ENCODE peak calls at places on chromosome 6, in ten cellular contexts. R is HCT116, Z is AG09309, M is GM20000, N is fibroblast of lung, X is osteocyte, D is kidney, Q is choroid plexus epithelial cell, G is brain microvascular endothelial cell, K is GM13976. U is an unnamed sample.

GRCh38 chr6:16154904-16155303 is 26.0 kb downstream of the MYLIP start:
- DNase-seq in D (no peak), N (peak; percentile 66), R (no peak), M (no peak), X (no peak), G (peak; percentile 59), K (no peak), Q (peak; percentile 81), Z (peak; percentile 61), U (no peak)

GRCh38 chr6:79878142-79878748 is 69.1 kb downstream of the ELOVL4 start:
- DNase-seq in X (no peak), M (no peak), Q (no peak), Z (no peak), R (no peak), G (no peak), N (no peak), D (no peak), K (no peak), U (peak; percentile 93)

GRCh38 chr6:121984956-121985355 is 414.5 kb upstream of the HSF2 start:
- DNase-seq in Q (no peak), K (no peak), D (no peak), X (no peak), Z (no peak), G (no peak), N (no peak), R (no peak), M (no peak), U (no peak)

GRCh38 chr6:79070206-79070825 is 7.7 kb downstream of the PHIP start:
- DNase-seq in D (no peak), K (peak; percentile 28), Z (no peak), R (no peak), X (no peak), G (peak; percentile 36), Q (peak; percentile 38), M (peak; percentile 33), N (peak; percentile 33), U (no peak)

GRCh38 chr6:127851197-127851596 is 49.7 kb downstream of the THEMIS start:
- DNase-seq in K (no peak), N (no peak), R (no peak), Z (no peak), D (no peak), G (peak; percentile 38), Q (peak; percentile 69), M (no peak), X (no peak), U (no peak)

GRCh38 chr6:169520104-169520503 is 181.7 kb downstream of the WDR27 start:
- DNase-seq in M (no peak), R (no peak), N (peak; percentile 69), K (no peak), Q (peak; percentile 77), D (no peak), Z (peak; percentile 44), X (no peak), G (peak; percentile 27), U (no peak)

GRCh38 chr6:152572395-152573061 is 64.6 kb downstream of the SYNE1 start:
- DNase-seq in Z (peak; percentile 28), X (no peak), R (no peak), G (no peak), N (peak; percentile 3), D (no peak), Q (peak; percentile 5), M (no peak), K (no peak), U (no peak)

GRCh38 chr6:99603421-99604160 is 3.0 kb upstream of the PRDM13 start:
- DNase-seq in R (no peak), Q (no peak), N (no peak), X (no peak), D (peak; percentile 72), K (peak; percentile 62), M (peak; percentile 60), G (no peak), Z (no peak), U (peak; percentile 45)

GRCh38 chr6:89148016-89148750 is 2.3 kb downstream of the PM20D2 start:
- DNase-seq in X (no peak), M (no peak), G (no peak), K (no peak), Z (no peak), D (no peak), R (peak; percentile 12), N (peak; percentile 12), Q (no peak), U (no peak)

GRCh38 chr6:159935065-159935464 is 33.8 kb upstream of the IGF2R start:
- DNase-seq in Q (peak; percentile 51), X (no peak), K (no peak), Z (no peak), D (no peak), G (peak; percentile 52), R (no peak), M (no peak), N (no peak), U (no peak)

GRCh38 chr6:127146935-127147334 is 28.5 kb downstream of the RSPO3 start:
- DNase-seq in K (no peak), Q (peak; percentile 97), X (no peak), M (no peak), N (peak; percentile 88), R (no peak), Z (peak; percentile 73), D (peak; percentile 14), G (peak; percentile 91), U (no peak)

GRCh38 chr6:83707829-83708545 is 914 bp downstream of the SNAP91 start:
- DNase-seq in M (peak; percentile 38), Z (no peak), N (peak; percentile 11), D (peak; percentile 64), K (peak; percentile 21), R (no peak), X (no peak), Q (peak; percentile 6), G (no peak), U (no peak)

GRCh38 chr6:122028933-122029332 is 370.5 kb upstream of the HSF2 start:
- DNase-seq in R (peak; percentile 68), Q (no peak), X (no peak), Z (no peak), K (no peak), N (no peak), M (no peak), D (no peak), G (no peak), U (no peak)

GRCh38 chr6:111631930-111632460 is 26.3 kb upstream of the TRAF3IP2 start:
- DNase-seq in R (no peak), D (no peak), Z (no peak), X (no peak), K (no peak), G (no peak), M (no peak), Q (no peak), N (no peak), U (no peak)

GRCh38 chr6:132520953-132521352 is 8.0 kb upstream of the STX7 start:
- DNase-seq in M (no peak), G (no peak), X (no peak), Q (no peak), D (no peak), R (no peak), K (no peak), N (peak; percentile 68), Z (peak; percentile 23), U (no peak)

GRCh38 chr6:170080828-170081368 is 210.0 kb downstream of the DLL1 start:
- DNase-seq in K (no peak), R (no peak), Q (no peak), D (peak; percentile 65), M (no peak), Z (no peak), N (no peak), X (peak; percentile 75), G (no peak), U (peak; percentile 33)

GRCh38 chr6:37714836-37715425 is 17.2 kb upstream of the MDGA1 start:
- DNase-seq in D (no peak), K (no peak), N (peak; percentile 65), Z (no peak), Q (no peak), G (no peak), R (no peak), M (no peak), X (no peak), U (no peak)

DNA sequence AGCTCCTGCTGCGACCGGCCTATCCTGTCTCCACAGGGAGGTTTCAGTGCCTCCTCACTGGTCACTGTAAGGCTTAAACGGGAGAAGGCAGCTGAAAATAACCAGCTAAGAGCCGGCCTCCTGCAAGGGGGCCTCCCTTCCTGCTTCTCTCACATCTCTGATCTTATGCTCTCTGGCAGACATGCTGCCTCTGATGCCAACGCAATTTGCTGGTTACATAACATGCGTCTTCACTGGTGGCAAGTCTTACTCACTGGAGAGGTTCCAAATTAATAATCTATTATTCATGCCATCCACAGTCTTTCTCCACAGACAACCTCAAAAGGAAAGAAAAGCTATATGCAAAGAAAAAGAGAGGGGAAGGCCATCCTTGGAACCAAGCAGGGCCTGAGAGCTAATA is 91.8 kb upstream of the LRFN2 start:
- DNase-seq in Q (no peak), M (no peak), Z (no peak), N (no peak), G (no peak), R (no peak), D (no peak), K (no peak), X (no peak), U (no peak)
- TF ChIP-seq CTCF in Q (no peak), M (no peak), Z (no peak), N (no peak), G (no peak), R (no peak), D (no peak), K (no peak), X (no peak), U (no peak)

GRCh38 chr6:32622545-32623401 is 14.4 kb upstream of the HLA-DQA1 start:
- DNase-seq in M (peak; percentile 38), N (no peak), X (no peak), R (no peak), Z (no peak), G (no peak), D (no peak), K (peak; percentile 48), Q (peak; percentile 68), U (no peak)
- TF ChIP-seq CTCF in M (no peak), N (no peak), X (peak; percentile 59), R (no peak), Z (peak; percentile 58), G (peak; percentile 25), D (peak; percentile 55), K (peak; percentile 44), Q (peak; percentile 33), U (no peak)

GRCh38 chr6:134626589-134626988 is 308.7 kb upstream of the SGK1 start:
- DNase-seq in Q (no peak), D (no peak), X (no peak), G (peak; percentile 14), R (no peak), M (no peak), Z (no peak), N (no peak), K (no peak), U (no peak)
- TF ChIP-seq CTCF in Q (no peak), D (no peak), X (peak; percentile 10), G (no peak), R (no peak), M (no peak), Z (no peak), N (no peak), K (no peak), U (no peak)

GRCh38 chr6:63862486-63863198 is 227.0 kb downstream of the PHF3 start:
- DNase-seq in N (peak; percentile 28), G (no peak), Z (no peak), D (no peak), R (no peak), X (no peak), Q (no peak), M (no peak), K (no peak), U (no peak)

GRCh38 chr6:63859520-63859919 is 223.9 kb downstream of the PHF3 start:
- DNase-seq in Q (peak; percentile 20), M (no peak), R (no peak), N (peak; percentile 8), X (no peak), K (no peak), D (no peak), G (no peak), Z (no peak), U (no peak)

GRCh38 chr6:63864934-63865333 is 229.3 kb downstream of the PHF3 start:
- DNase-seq in G (no peak), Q (no peak), Z (no peak), K (no peak), N (no peak), D (no peak), X (no peak), M (no peak), R (no peak), U (no peak)
- TF ChIP-seq CTCF in G (no peak), Q (no peak), Z (no peak), K (no peak), N (no peak), D (no peak), X (no peak), M (no peak), R (no peak), U (no peak)